ENCODE peak calls at places on chromosomes 4 and X, in nine cellular contexts. R is cardiac muscle cell; B is astrocyte; H is IMR-90; D is CD4-positive, alpha-beta T cell; Y is coronary artery; T is Calu3; V is choroid plexus epithelial cell; L is heart left ventricle. F is an unnamed sample.

GRCh38 chrX:22325091-22325490 is 52.4 kb downstream of the CBLL2 start:
- DNase-seq in L (no peak), B (peak; percentile 37), V (peak; percentile 82), R (peak; percentile 37), T (no peak), H (peak; percentile 59), Y (no peak), D (no peak), F (no peak)

GRCh38 chr4:145623831-145624230 is 4.6 kb downstream of the MMAA start:
- DNase-seq in D (no peak), T (peak; percentile 7), H (peak; percentile 65), L (no peak), Y (no peak), R (peak; percentile 35), V (peak; percentile 16), B (peak; percentile 42), F (no peak)

GRCh38 chrX:86322913-86323312 is 174.7 kb downstream of the DACH2 start:
- DNase-seq in V (no peak), L (no peak), D (no peak), T (no peak), B (no peak), Y (no peak), R (no peak), H (no peak), F (no peak)

GRCh38 chrX:1576201-1577101 is 15.0 kb upstream of the AKAP17A start:
- DNase-seq in L (no peak), T (no peak), Y (no peak), R (no peak), B (no peak), H (no peak), D (no peak), V (no peak), F (no peak)

GRCh38 chr4:134955059-134955458 is 753.5 kb upstream of the PABPC4L start:
- DNase-seq in H (no peak), D (no peak), R (no peak), T (no peak), V (no peak), Y (no peak), B (no peak), L (no peak), F (no peak)

GRCh38 chrX:103831342-103831802 is 685 bp downstream of the RAB9B start:
- DNase-seq in T (peak; percentile 69), L (no peak), B (no peak), R (no peak), H (no peak), D (no peak), Y (no peak), V (no peak), F (peak; percentile 80)

GRCh38 chrX:148659481-148659880 is 159.1 kb downstream of the AFF2 start:
- DNase-seq in V (no peak), Y (no peak), H (no peak), B (peak; percentile 47), D (no peak), L (no peak), T (peak; percentile 14), R (peak; percentile 72), F (no peak)

GRCh38 chr4:176805155-176805554 is 12.4 kb upstream of the VEGFC start:
- DNase-seq in D (no peak), B (peak; percentile 36), R (peak; percentile 91), Y (no peak), V (peak; percentile 88), T (no peak), L (no peak), H (peak; percentile 66), F (peak; percentile 64)

GRCh38 chr4:114598191-114599121 is at the start of gene UGT8:
- DNase-seq in D (no peak), B (peak; percentile 12), Y (no peak), R (peak; percentile 22), H (no peak), T (peak; percentile 68), L (peak; percentile 25), V (peak; percentile 14), F (peak; percentile 82)

GRCh38 chr4:186204103-186204559 is 12.8 kb downstream of the CYP4V2 start:
- DNase-seq in D (no peak), V (peak; percentile 74), R (peak; percentile 84), L (no peak), B (peak; percentile 8), H (peak; percentile 85), Y (no peak), T (no peak), F (peak; percentile 44)

GRCh38 chr4:88623097-88623496 is 30.8 kb downstream of the HERC3 start:
- DNase-seq in D (no peak), B (peak; percentile 89), H (peak; percentile 86), L (no peak), T (no peak), Y (no peak), V (peak; percentile 72), R (peak; percentile 54), F (peak; percentile 65)

GRCh38 chrX:12080265-12080664 is 58.0 kb upstream of the FRMPD4 start:
- DNase-seq in R (peak; percentile 63), T (peak; percentile 27), D (no peak), B (peak; percentile 6), H (peak; percentile 55), Y (no peak), V (peak; percentile 59), L (no peak), F (no peak)
- TF ChIP-seq CTCF in R (peak; percentile 51), T (peak; percentile 50), D (no peak), B (peak; percentile 47), H (peak; percentile 66), Y (no peak), V (peak; percentile 57), L (peak; percentile 52), F (peak; percentile 54)

DNA sequence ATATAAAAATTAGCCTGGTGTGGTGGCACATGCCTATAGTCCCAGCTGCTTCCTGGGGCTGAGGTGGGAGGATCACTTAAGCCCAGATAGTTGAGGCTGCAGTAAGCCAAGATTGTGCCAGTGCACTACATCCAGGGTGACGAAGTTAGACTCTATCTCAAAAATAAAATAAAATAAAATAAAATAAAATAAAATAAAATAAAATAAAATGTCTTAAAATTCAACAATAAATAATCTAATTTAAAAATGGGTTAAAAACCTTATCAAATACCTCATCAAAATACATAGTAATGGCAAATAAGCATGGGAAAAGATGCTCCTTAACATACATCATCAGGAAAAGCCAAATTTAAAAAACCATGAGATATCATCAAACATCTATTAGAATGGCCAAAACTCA is 760.2 kb upstream of the AGA start:
- DNase-seq in Y (no peak), V (no peak), H (no peak), D (no peak), R (no peak), B (no peak), T (no peak), L (no peak), F (no peak)
- TF ChIP-seq CTCF in Y (no peak), V (no peak), H (no peak), D (no peak), R (no peak), B (no peak), T (no peak), L (no peak), F (no peak)

GRCh38 chr4:15910150-15910945 is 28.2 kb downstream of the FGFBP1 start:
- DNase-seq in R (no peak), L (no peak), H (no peak), T (no peak), D (no peak), B (no peak), V (no peak), Y (no peak), F (no peak)

GRCh38 chr4:15902741-15903140 is 35.8 kb downstream of the FGFBP1 start:
- DNase-seq in B (no peak), V (no peak), T (no peak), R (no peak), H (no peak), D (no peak), Y (no peak), L (no peak), F (no peak)

GRCh38 chr4:15907430-15907829 is 31.1 kb downstream of the FGFBP1 start:
- DNase-seq in L (no peak), V (no peak), H (no peak), T (no peak), R (no peak), B (no peak), D (no peak), Y (no peak), F (no peak)

GRCh38 chr4:15901996-15902395 is 36.5 kb downstream of the FGFBP1 start:
- DNase-seq in R (no peak), Y (no peak), L (no peak), T (no peak), B (no peak), D (no peak), H (no peak), V (no peak), F (no peak)

GRCh38 chr4:15906024-15906443 is 32.5 kb downstream of the FGFBP1 start:
- DNase-seq in L (no peak), R (no peak), D (no peak), Y (no peak), T (peak; percentile 91), V (no peak), H (no peak), B (peak; percentile 68), F (no peak)
- TF ChIP-seq CTCF in L (no peak), R (no peak), D (no peak), Y (no peak), T (no peak), V (no peak), H (no peak), B (no peak), F (no peak)

GRCh38 chr4:6909113-6909969 is at the start of gene TBC1D14:
- DNase-seq in D (peak; percentile 84), H (peak; percentile 81), L (peak; percentile 91), R (peak; percentile 89), T (peak; percentile 83), V (peak; percentile 88), B (peak; percentile 72), Y (peak; percentile 92), F (peak; percentile 99)

GRCh38 chr4:6909970-6910339 is 329 bp downstream of the TBC1D14 start:
- DNase-seq in V (no peak), L (no peak), D (peak; percentile 24), H (no peak), Y (no peak), B (no peak), R (no peak), T (peak; percentile 25), F (no peak)

GRCh38 chr4:6910960-6911874 is 1.6 kb downstream of the TBC1D14 start:
- DNase-seq in V (no peak), B (no peak), R (no peak), L (no peak), D (no peak), T (no peak), Y (no peak), H (no peak), F (no peak)

GRCh38 chr4:6908397-6909112 is 1.1 kb upstream of the TBC1D14 start:
- DNase-seq in Y (no peak), H (peak; percentile 50), L (no peak), R (peak; percentile 69), T (no peak), B (peak; percentile 49), D (no peak), V (peak; percentile 57), F (peak; percentile 94)

DNA sequence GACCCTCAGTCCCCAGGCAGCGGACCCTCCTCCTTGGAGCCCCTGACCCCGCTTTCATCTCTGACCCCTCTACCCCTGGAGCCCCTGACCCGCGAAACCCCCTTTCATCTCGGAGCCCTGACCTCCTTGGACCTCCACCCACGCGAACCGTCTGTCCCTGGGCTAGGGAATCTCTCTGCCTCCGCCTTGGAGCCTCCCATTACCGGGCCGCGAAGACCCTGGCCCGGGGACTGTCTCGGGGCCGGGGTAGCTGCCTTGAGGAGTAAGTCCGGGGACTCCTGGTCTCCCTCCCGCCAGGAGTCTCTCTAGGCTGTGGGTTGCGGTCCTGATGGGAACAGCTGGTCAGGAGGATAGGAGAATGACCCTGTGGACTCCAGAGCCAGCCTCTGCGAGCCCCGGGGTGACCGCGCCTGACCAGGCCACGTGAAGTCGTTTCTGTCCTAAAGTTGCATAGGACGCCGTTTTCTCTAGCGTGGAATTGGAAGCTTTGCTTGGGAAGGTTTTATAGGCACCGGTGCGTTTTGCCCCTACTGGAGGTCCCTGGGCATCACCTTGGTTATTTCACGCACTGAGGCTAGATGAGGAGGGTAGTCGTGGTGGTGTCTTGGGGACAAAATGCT is 824 bp downstream of the TBC1D14 start:
- DNase-seq in L (no peak), R (no peak), V (no peak), D (no peak), Y (no peak), T (peak; percentile 15), B (no peak), H (no peak), F (peak; percentile 89)
- TF ChIP-seq CTCF in L (no peak), R (peak; percentile 16), V (peak; percentile 35), D (no peak), Y (no peak), T (peak; percentile 17), B (peak; percentile 7), H (no peak), F (no peak)